ENCODE peak calls at places on chromosomes 4 and X, in eight cellular contexts. One of them, this sample, is unnamed.

GRCh38 chr4:165191814-165192499 is 15.4 kb upstream of the KLHL2 start:
- DNase-seq in T-helper 9 cell: no peak
- DNase-seq in stimulated activated CD8-positive, alpha-beta memory T cell treated with anti-CD3 and anti-CD28 coated beads, Interleukin-12 subunit alpha, Interleukin-12 subunit beta, amount 100 ng/mL, for 1 hour: no peak
- DNase-seq in colonic mucosa: no peak
- DNase-seq in T follicular helper cell: no peak
- DNase-seq in SW480: no peak
- DNase-seq in hippocampal formation: no peak
- DNase-seq in iris pigment epithelial cell: no peak
- DNase-seq in this sample: no peak

GRCh38 chrX:110791206-110791605 is 4.4 kb downstream of the CHRDL1 start:
- DNase-seq in iris pigment epithelial cell: no peak
- DNase-seq in T follicular helper cell: no peak
- DNase-seq in SW480: no peak
- DNase-seq in colonic mucosa: no peak
- DNase-seq in stimulated activated CD8-positive, alpha-beta memory T cell treated with anti-CD3 and anti-CD28 coated beads, Interleukin-12 subunit alpha, Interleukin-12 subunit beta, amount 100 ng/mL, for 1 hour: no peak
- DNase-seq in T-helper 9 cell: no peak
- DNase-seq in hippocampal formation: no peak
- DNase-seq in this sample: no peak

GRCh38 chr4:119550857-119551532 is 77.6 kb downstream of the PDE5A start:
- DNase-seq in iris pigment epithelial cell: peak; percentile 73
- DNase-seq in T follicular helper cell: no peak
- DNase-seq in T-helper 9 cell: no peak
- DNase-seq in stimulated activated CD8-positive, alpha-beta memory T cell treated with anti-CD3 and anti-CD28 coated beads, Interleukin-12 subunit alpha, Interleukin-12 subunit beta, amount 100 ng/mL, for 1 hour: no peak
- DNase-seq in colonic mucosa: no peak
- DNase-seq in hippocampal formation: no peak
- DNase-seq in SW480: no peak
- DNase-seq in this sample: no peak

GRCh38 chrX:84188320-84188834 is 378 bp upstream of the RPS6KA6 start:
- DNase-seq in T-helper 9 cell: no peak
- DNase-seq in SW480: peak; percentile 64
- DNase-seq in iris pigment epithelial cell: peak; percentile 49
- DNase-seq in T follicular helper cell: no peak
- DNase-seq in stimulated activated CD8-positive, alpha-beta memory T cell treated with anti-CD3 and anti-CD28 coated beads, Interleukin-12 subunit alpha, Interleukin-12 subunit beta, amount 100 ng/mL, for 1 hour: no peak
- DNase-seq in hippocampal formation: peak; percentile 3
- DNase-seq in colonic mucosa: peak; percentile 53
- DNase-seq in this sample: peak; percentile 86

GRCh38 chr4:41611881-41612871 is 74.2 kb downstream of the LIMCH1 start:
- DNase-seq in iris pigment epithelial cell: peak; percentile 72
- DNase-seq in stimulated activated CD8-positive, alpha-beta memory T cell treated with anti-CD3 and anti-CD28 coated beads, Interleukin-12 subunit alpha, Interleukin-12 subunit beta, amount 100 ng/mL, for 1 hour: no peak
- DNase-seq in T-helper 9 cell: no peak
- DNase-seq in colonic mucosa: peak; percentile 62
- DNase-seq in hippocampal formation: peak; percentile 83
- DNase-seq in T follicular helper cell: no peak
- DNase-seq in SW480: peak; percentile 33
- DNase-seq in this sample: peak; percentile 55

GRCh38 chr4:4919926-4920325 is 60.5 kb downstream of the MSX1 start:
- DNase-seq in T follicular helper cell: no peak
- DNase-seq in stimulated activated CD8-positive, alpha-beta memory T cell treated with anti-CD3 and anti-CD28 coated beads, Interleukin-12 subunit alpha, Interleukin-12 subunit beta, amount 100 ng/mL, for 1 hour: no peak
- DNase-seq in iris pigment epithelial cell: no peak
- DNase-seq in hippocampal formation: no peak
- DNase-seq in T-helper 9 cell: no peak
- DNase-seq in SW480: no peak
- DNase-seq in colonic mucosa: no peak
- DNase-seq in this sample: no peak

GRCh38 chrX:2485460-2485753 is 15.4 kb downstream of the DHRSX start:
- DNase-seq in hippocampal formation: no peak
- DNase-seq in T-helper 9 cell: no peak
- DNase-seq in stimulated activated CD8-positive, alpha-beta memory T cell treated with anti-CD3 and anti-CD28 coated beads, Interleukin-12 subunit alpha, Interleukin-12 subunit beta, amount 100 ng/mL, for 1 hour: no peak
- DNase-seq in iris pigment epithelial cell: no peak
- DNase-seq in colonic mucosa: no peak
- DNase-seq in SW480: no peak
- DNase-seq in T follicular helper cell: no peak
- DNase-seq in this sample: no peak

GRCh38 chr4:33616121-33616520 is 2628.2 kb downstream of the ARAP2 start:
- DNase-seq in T follicular helper cell: no peak
- DNase-seq in SW480: no peak
- DNase-seq in colonic mucosa: no peak
- DNase-seq in T-helper 9 cell: no peak
- DNase-seq in stimulated activated CD8-positive, alpha-beta memory T cell treated with anti-CD3 and anti-CD28 coated beads, Interleukin-12 subunit alpha, Interleukin-12 subunit beta, amount 100 ng/mL, for 1 hour: no peak
- DNase-seq in hippocampal formation: no peak
- DNase-seq in iris pigment epithelial cell: no peak
- DNase-seq in this sample: no peak

GRCh38 chr4:55768291-55768690 is 51.3 kb upstream of the EXOC1L start:
- DNase-seq in iris pigment epithelial cell: peak; percentile 92
- DNase-seq in stimulated activated CD8-positive, alpha-beta memory T cell treated with anti-CD3 and anti-CD28 coated beads, Interleukin-12 subunit alpha, Interleukin-12 subunit beta, amount 100 ng/mL, for 1 hour: no peak
- DNase-seq in SW480: peak; percentile 33
- DNase-seq in colonic mucosa: no peak
- DNase-seq in T-helper 9 cell: no peak
- DNase-seq in T follicular helper cell: no peak
- DNase-seq in hippocampal formation: no peak
- DNase-seq in this sample: peak; percentile 31

GRCh38 chrX:47568656-47569295 is 7.8 kb downstream of the ARAF start:
- DNase-seq in iris pigment epithelial cell: no peak
- DNase-seq in colonic mucosa: no peak
- DNase-seq in T-helper 9 cell: no peak
- DNase-seq in hippocampal formation: no peak
- DNase-seq in stimulated activated CD8-positive, alpha-beta memory T cell treated with anti-CD3 and anti-CD28 coated beads, Interleukin-12 subunit alpha, Interleukin-12 subunit beta, amount 100 ng/mL, for 1 hour: no peak
- DNase-seq in T follicular helper cell: no peak
- DNase-seq in SW480: peak; percentile 13
- DNase-seq in this sample: no peak